ENCODE peak calls at places on chromosomes 4 and X, in seven cellular contexts. One of them, this sample, is unnamed.

GRCh38 chr4:150355858-150356455 is 226.0 kb upstream of the MAB21L2 start:
- DNase-seq in ovary: no peak
- DNase-seq in A549: no peak
- DNase-seq in HepG2: peak; percentile 69
- DNase-seq in sigmoid colon: no peak
- DNase-seq in tibial nerve: no peak
- DNase-seq in stomach: no peak
- DNase-seq in this sample: no peak

GRCh38 chrX:104968241-104968640 is 252.3 kb downstream of the TEX13A start:
- DNase-seq in tibial nerve: no peak
- DNase-seq in ovary: no peak
- DNase-seq in HepG2: no peak
- DNase-seq in stomach: no peak
- DNase-seq in A549: no peak
- DNase-seq in sigmoid colon: no peak
- DNase-seq in this sample: no peak

GRCh38 chr4:56803473-56803872 is 18.0 kb downstream of the SPINK2 start:
- DNase-seq in stomach: no peak
- DNase-seq in sigmoid colon: no peak
- DNase-seq in HepG2: no peak
- DNase-seq in ovary: no peak
- DNase-seq in tibial nerve: no peak
- DNase-seq in A549: no peak
- DNase-seq in this sample: no peak

GRCh38 chrX:41022579-41022978 is 62.7 kb upstream of the USP9X start:
- DNase-seq in sigmoid colon: no peak
- DNase-seq in A549: no peak
- DNase-seq in HepG2: peak; percentile 83
- DNase-seq in tibial nerve: no peak
- DNase-seq in ovary: no peak
- DNase-seq in stomach: no peak
- DNase-seq in this sample: no peak

GRCh38 chrX:44890247-44890646 is 17.3 kb downstream of the KDM6A start:
- DNase-seq in stomach: no peak
- DNase-seq in sigmoid colon: no peak
- DNase-seq in tibial nerve: no peak
- DNase-seq in ovary: no peak
- DNase-seq in HepG2: no peak
- DNase-seq in A549: no peak
- DNase-seq in this sample: no peak

GRCh38 chr4:101020956-101021355 is 326.4 kb downstream of the PPP3CA start:
- DNase-seq in ovary: no peak
- DNase-seq in HepG2: no peak
- DNase-seq in tibial nerve: no peak
- DNase-seq in stomach: no peak
- DNase-seq in A549: no peak
- DNase-seq in sigmoid colon: no peak
- DNase-seq in this sample: no peak

GRCh38 chrX:150958177-150958576 is 25.0 kb upstream of the HMGB3 start:
- DNase-seq in A549: no peak
- DNase-seq in HepG2: no peak
- DNase-seq in ovary: no peak
- DNase-seq in tibial nerve: no peak
- DNase-seq in stomach: no peak
- DNase-seq in sigmoid colon: no peak
- DNase-seq in this sample: no peak

GRCh38 chr4:56619160-56619559 is 61.9 kb downstream of the HOPX start:
- DNase-seq in sigmoid colon: no peak
- DNase-seq in A549: no peak
- DNase-seq in HepG2: no peak
- DNase-seq in tibial nerve: no peak
- DNase-seq in ovary: no peak
- DNase-seq in stomach: no peak
- DNase-seq in this sample: no peak

GRCh38 chrX:40651620-40652223 is 4.4 kb upstream of the CXorf38 start:
- DNase-seq in ovary: peak; percentile 64
- DNase-seq in sigmoid colon: peak; percentile 81
- DNase-seq in HepG2: peak; percentile 52
- DNase-seq in tibial nerve: peak; percentile 48
- DNase-seq in stomach: peak; percentile 77
- DNase-seq in A549: no peak
- DNase-seq in this sample: peak; percentile 93

GRCh38 chr4:185767528-185767927 is 44.5 kb downstream of the SORBS2 start:
- DNase-seq in stomach: no peak
- DNase-seq in A549: no peak
- DNase-seq in ovary: no peak
- DNase-seq in HepG2: no peak
- DNase-seq in tibial nerve: no peak
- DNase-seq in sigmoid colon: no peak
- DNase-seq in this sample: no peak

GRCh38 chr4:106893903-106894302 is 142.2 kb downstream of the DKK2 start:
- DNase-seq in HepG2: no peak
- DNase-seq in sigmoid colon: peak; percentile 57
- DNase-seq in stomach: no peak
- DNase-seq in A549: no peak
- DNase-seq in tibial nerve: no peak
- DNase-seq in ovary: no peak
- DNase-seq in this sample: no peak

GRCh38 chr4:122224348-122224747 is 72.2 kb downstream of the BLTP1 start:
- DNase-seq in sigmoid colon: no peak
- DNase-seq in ovary: no peak
- DNase-seq in HepG2: no peak
- DNase-seq in stomach: no peak
- DNase-seq in tibial nerve: no peak
- DNase-seq in A549: peak; percentile 0
- DNase-seq in this sample: no peak

GRCh38 chr4:152258391-152258790 is 277.5 kb downstream of the FBXW7 start:
- DNase-seq in sigmoid colon: no peak
- DNase-seq in A549: no peak
- DNase-seq in stomach: no peak
- DNase-seq in ovary: no peak
- DNase-seq in HepG2: no peak
- DNase-seq in tibial nerve: no peak
- DNase-seq in this sample: no peak

GRCh38 chr4:8724436-8725070 is 132.0 kb downstream of the CPZ start:
- DNase-seq in A549: no peak
- DNase-seq in tibial nerve: peak; percentile 6
- DNase-seq in HepG2: no peak
- DNase-seq in sigmoid colon: peak; percentile 50
- DNase-seq in stomach: peak; percentile 16
- DNase-seq in ovary: no peak
- DNase-seq in this sample: no peak

GRCh38 chr4:139582044-139582443 is 26.0 kb upstream of the SETD7 start:
- DNase-seq in HepG2: no peak
- DNase-seq in stomach: no peak
- DNase-seq in sigmoid colon: no peak
- DNase-seq in tibial nerve: no peak
- DNase-seq in A549: no peak
- DNase-seq in ovary: no peak
- DNase-seq in this sample: no peak

GRCh38 chrX:153926863-153927685 is 1.0 kb upstream of the ARHGAP4 start:
- DNase-seq in ovary: no peak
- DNase-seq in tibial nerve: no peak
- DNase-seq in sigmoid colon: peak; percentile 80
- DNase-seq in stomach: peak; percentile 57
- DNase-seq in HepG2: peak; percentile 72
- DNase-seq in A549: no peak
- DNase-seq in this sample: no peak

GRCh38 chr4:163592207-163592606 is 97.7 kb downstream of the TMA16 start:
- DNase-seq in ovary: no peak
- DNase-seq in stomach: no peak
- DNase-seq in HepG2: no peak
- DNase-seq in tibial nerve: no peak
- DNase-seq in sigmoid colon: no peak
- DNase-seq in A549: no peak
- DNase-seq in this sample: no peak

GRCh38 chrX:3129256-3129655 is 88.0 kb downstream of the ARSF start:
- DNase-seq in ovary: no peak
- DNase-seq in tibial nerve: no peak
- DNase-seq in sigmoid colon: no peak
- DNase-seq in A549: no peak
- DNase-seq in stomach: no peak
- DNase-seq in HepG2: no peak
- DNase-seq in this sample: no peak

GRCh38 chrX:136658151-136658550 is 10.2 kb downstream of the CD40LG start:
- DNase-seq in sigmoid colon: no peak
- DNase-seq in tibial nerve: no peak
- DNase-seq in A549: no peak
- DNase-seq in ovary: no peak
- DNase-seq in stomach: no peak
- DNase-seq in HepG2: no peak
- DNase-seq in this sample: no peak

GRCh38 chrX:24426921-24427746 is 38.0 kb upstream of the PDK3 start:
- DNase-seq in HepG2: peak; percentile 5
- DNase-seq in tibial nerve: no peak
- DNase-seq in A549: no peak
- DNase-seq in ovary: peak; percentile 12
- DNase-seq in stomach: no peak
- DNase-seq in sigmoid colon: no peak
- DNase-seq in this sample: no peak

GRCh38 chr4:113636877-113637276 is 124.7 kb downstream of the CAMK2D start:
- DNase-seq in tibial nerve: no peak
- DNase-seq in A549: no peak
- DNase-seq in ovary: no peak
- DNase-seq in HepG2: no peak
- DNase-seq in sigmoid colon: no peak
- DNase-seq in stomach: no peak
- DNase-seq in this sample: no peak

GRCh38 chrX:47481160-47481559 is 1.9 kb downstream of the ZNF41 start:
- DNase-seq in sigmoid colon: peak; percentile 35
- DNase-seq in HepG2: no peak
- DNase-seq in stomach: no peak
- DNase-seq in A549: no peak
- DNase-seq in tibial nerve: no peak
- DNase-seq in ovary: no peak
- DNase-seq in this sample: no peak

GRCh38 chrX:37873220-37873619 is 25.8 kb upstream of the DYNLT3 start:
- DNase-seq in ovary: no peak
- DNase-seq in stomach: no peak
- DNase-seq in HepG2: no peak
- DNase-seq in tibial nerve: no peak
- DNase-seq in sigmoid colon: no peak
- DNase-seq in A549: no peak
- DNase-seq in this sample: no peak
- TF ChIP-seq EP300 in ovary: no peak
- TF ChIP-seq EP300 in stomach: no peak
- TF ChIP-seq EP300 in HepG2: no peak
- TF ChIP-seq EP300 in tibial nerve: no peak
- TF ChIP-seq EP300 in sigmoid colon: no peak
- TF ChIP-seq EP300 in A549: no peak
- TF ChIP-seq EP300 in this sample: no peak

GRCh38 chrX:679161-679979 is 48.8 kb downstream of the SHOX start:
- DNase-seq in tibial nerve: no peak
- DNase-seq in ovary: no peak
- DNase-seq in sigmoid colon: no peak
- DNase-seq in HepG2: no peak
- DNase-seq in stomach: no peak
- DNase-seq in A549: no peak
- DNase-seq in this sample: no peak
- TF ChIP-seq EP300 in tibial nerve: no peak
- TF ChIP-seq EP300 in ovary: no peak
- TF ChIP-seq EP300 in sigmoid colon: no peak
- TF ChIP-seq EP300 in HepG2: no peak
- TF ChIP-seq EP300 in stomach: no peak
- TF ChIP-seq EP300 in A549: no peak
- TF ChIP-seq EP300 in this sample: no peak

DNA sequence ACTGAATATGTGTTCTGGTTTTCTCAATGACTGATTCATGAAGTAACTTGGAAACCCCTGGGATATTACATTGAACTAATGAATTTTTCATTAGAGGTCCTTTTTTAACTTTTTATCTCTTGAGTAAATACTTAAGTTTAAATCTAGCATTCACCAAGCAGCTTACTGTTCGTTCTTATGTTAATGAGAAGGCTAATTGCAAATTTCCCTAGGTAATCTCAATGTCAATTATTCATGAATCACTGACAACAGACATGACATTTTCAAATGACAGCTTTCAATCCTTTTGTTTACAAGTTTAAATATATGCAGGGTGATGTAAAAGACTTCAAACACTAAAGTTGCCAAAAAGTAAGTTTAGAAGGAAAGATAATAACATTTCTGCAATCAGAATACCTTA is 1182.3 kb upstream of the PABPC4L start:
- DNase-seq in stomach: no peak
- DNase-seq in ovary: no peak
- DNase-seq in HepG2: no peak
- DNase-seq in A549: no peak
- DNase-seq in tibial nerve: no peak
- DNase-seq in sigmoid colon: no peak
- DNase-seq in this sample: no peak
- TF ChIP-seq EP300 in stomach: no peak
- TF ChIP-seq EP300 in ovary: no peak
- TF ChIP-seq EP300 in HepG2: no peak
- TF ChIP-seq EP300 in A549: no peak
- TF ChIP-seq EP300 in tibial nerve: no peak
- TF ChIP-seq EP300 in sigmoid colon: no peak
- TF ChIP-seq EP300 in this sample: no peak

GRCh38 chr4:88600129-88600849 is 8.0 kb downstream of the HERC3 start:
- DNase-seq in sigmoid colon: no peak
- DNase-seq in stomach: no peak
- DNase-seq in ovary: no peak
- DNase-seq in tibial nerve: no peak
- DNase-seq in A549: no peak
- DNase-seq in HepG2: no peak
- DNase-seq in this sample: no peak
- TF ChIP-seq EP300 in sigmoid colon: no peak
- TF ChIP-seq EP300 in stomach: no peak
- TF ChIP-seq EP300 in ovary: no peak
- TF ChIP-seq EP300 in tibial nerve: no peak
- TF ChIP-seq EP300 in A549: no peak
- TF ChIP-seq EP300 in HepG2: no peak
- TF ChIP-seq EP300 in this sample: no peak

GRCh38 chr4:1806223-1806564 is 13.1 kb downstream of the FGFR3 start:
- DNase-seq in stomach: no peak
- DNase-seq in A549: no peak
- DNase-seq in sigmoid colon: no peak
- DNase-seq in HepG2: no peak
- DNase-seq in tibial nerve: no peak
- DNase-seq in ovary: no peak
- DNase-seq in this sample: no peak
- TF ChIP-seq EP300 in stomach: no peak
- TF ChIP-seq EP300 in A549: no peak
- TF ChIP-seq EP300 in sigmoid colon: no peak
- TF ChIP-seq EP300 in HepG2: no peak
- TF ChIP-seq EP300 in tibial nerve: no peak
- TF ChIP-seq EP300 in ovary: no peak
- TF ChIP-seq EP300 in this sample: no peak

GRCh38 chrX:48574270-48575266 is at the start of gene RBM3:
- DNase-seq in sigmoid colon: peak; percentile 97
- DNase-seq in tibial nerve: peak; percentile 80
- DNase-seq in stomach: peak; percentile 91
- DNase-seq in ovary: peak; percentile 91
- DNase-seq in A549: peak; percentile 86
- DNase-seq in HepG2: peak; percentile 82
- DNase-seq in this sample: peak; percentile 98
- TF ChIP-seq EP300 in sigmoid colon: no peak
- TF ChIP-seq EP300 in tibial nerve: peak; percentile 97
- TF ChIP-seq EP300 in stomach: no peak
- TF ChIP-seq EP300 in ovary: no peak
- TF ChIP-seq EP300 in A549: no peak
- TF ChIP-seq EP300 in HepG2: peak; percentile 6
- TF ChIP-seq EP300 in this sample: no peak